ENCODE peak calls at places on chromosomes 5 and 9, in four cellular contexts. M is SK-N-SH, F is hepatocyte, Z is HCT116. C is an unnamed sample.
A peak's percentile ranks its signal among the peaks of the same experiment; 100 is the strongest.

GRCh38 chr5:33579163-33579562 is 138.4 kb downstream of the TARS1 start:
- DNase-seq in Z (no peak), F (no peak), M (no peak), C (no peak)

GRCh38 chr5:179906795-179907569 is 715 bp downstream of the TBC1D9B start:
- DNase-seq in Z (no peak), M (peak; percentile 79), F (peak; percentile 33), C (peak; percentile 63)

GRCh38 chr5:132444841-132445639 is 45.5 kb downstream of the IRF1 start:
- DNase-seq in M (no peak), F (no peak), Z (no peak), C (no peak)

GRCh38 chr5:67093259-67093658 is 103.3 kb downstream of the CD180 start:
- DNase-seq in M (no peak), Z (no peak), F (no peak), C (no peak)

GRCh38 chr9:135533093-135533492 is 11.9 kb downstream of the LCN1 start:
- DNase-seq in Z (no peak), F (no peak), M (no peak), C (no peak)

GRCh38 chr5:94397508-94397907 is 220.9 kb downstream of the KIAA0825 start:
- DNase-seq in Z (no peak), F (no peak), M (no peak), C (no peak)

GRCh38 chr5:30113542-30113941 is 1079.9 kb upstream of the CDH6 start:
- DNase-seq in M (no peak), F (no peak), Z (no peak), C (no peak)

GRCh38 chr5:150303660-150304411 is 1.1 kb upstream of the ARSI start:
- DNase-seq in F (peak; percentile 50), Z (no peak), M (no peak), C (peak; percentile 30)

GRCh38 chr5:37789991-37790390 is 49.9 kb downstream of the GDNF start:
- DNase-seq in M (no peak), F (no peak), Z (no peak), C (no peak)

GRCh38 chr9:81083062-81083461 is 606.3 kb downstream of the TLE1 start:
- DNase-seq in M (peak; percentile 3), F (peak; percentile 60), Z (no peak), C (peak; percentile 47)

GRCh38 chr9:114290561-114290986 is 32.3 kb upstream of the ORM1 start:
- DNase-seq in Z (no peak), F (no peak), M (no peak), C (no peak)

GRCh38 chr5:176562189-176562588 is 13.0 kb downstream of the CDHR2 start:
- DNase-seq in Z (no peak), F (no peak), M (no peak), C (no peak)

GRCh38 chr9:85212209-85212608 is 529.5 kb downstream of the AGTPBP1 start:
- DNase-seq in M (no peak), F (peak; percentile 24), Z (peak; percentile 46), C (no peak)

GRCh38 chr5:446864-447263 is 3.9 kb downstream of the EXOC3 start:
- DNase-seq in M (peak; percentile 58), Z (peak; percentile 24), F (peak; percentile 63), C (peak; percentile 76)

GRCh38 chr9:90805006-90805993 is 3.7 kb downstream of the SYK start:
- DNase-seq in Z (no peak), M (peak; percentile 22), F (no peak), C (no peak)

GRCh38 chr5:54458221-54458620 is 2.7 kb downstream of the HSPB3 start:
- DNase-seq in F (no peak), M (no peak), Z (no peak), C (no peak)

GRCh38 chr5:141958773-141959172 is 771 bp upstream of the PCDH12 start:
- DNase-seq in M (no peak), Z (no peak), F (no peak), C (no peak)

GRCh38 chr5:122313001-122313402 is 965 bp downstream of the SNCAIP start:
- DNase-seq in F (peak; percentile 18), Z (no peak), M (peak; percentile 9), C (peak; percentile 17)

GRCh38 chr5:154271936-154272514 is 81.5 kb downstream of the GALNT10 start:
- DNase-seq in F (no peak), M (no peak), Z (no peak), C (no peak)

GRCh38 chr9:33517373-33517772 is 6.7 kb upstream of the ANKRD18B start:
- DNase-seq in Z (no peak), M (peak; percentile 52), F (peak; percentile 55), C (peak; percentile 34)

GRCh38 chr9:15959663-15960062 is 406.8 kb downstream of the CCDC171 start:
- DNase-seq in F (no peak), M (no peak), Z (no peak), C (no peak)

GRCh38 chr9:95816716-95817115 is 58.8 kb upstream of the ERCC6L2 start:
- DNase-seq in F (no peak), M (no peak), Z (no peak), C (no peak)

GRCh38 chr5:39717186-39717897 is 292.6 kb upstream of the DAB2 start:
- DNase-seq in Z (no peak), M (no peak), F (no peak), C (no peak)

GRCh38 chr9:21974542-21975409 is 19.4 kb downstream of the CDKN2A start:
- DNase-seq in F (peak; percentile 50), Z (peak; percentile 29), M (peak; percentile 79), C (peak; percentile 93)

GRCh38 chr5:35228304-35228703 is 2.0 kb downstream of the PRLR start:
- DNase-seq in Z (no peak), M (no peak), F (no peak), C (no peak)

GRCh38 chr9:75890541-75891276 is at the start of gene PCSK5:
- DNase-seq in F (peak; percentile 97), M (peak; percentile 77), Z (peak; percentile 86), C (peak; percentile 96)

GRCh38 chr9:75889977-75890540 is 414 bp upstream of the PCSK5 start:
- DNase-seq in Z (no peak), M (peak; percentile 7), F (peak; percentile 65), C (peak; percentile 33)

GRCh38 chr9:75893096-75893495 is 2.6 kb downstream of the PCSK5 start:
- DNase-seq in M (no peak), F (no peak), Z (no peak), C (no peak)

GRCh38 chr9:75891277-75892167 is 1.0 kb downstream of the PCSK5 start:
- DNase-seq in Z (peak; percentile 12), F (peak; percentile 67), M (peak; percentile 32), C (peak; percentile 60)

DNA sequence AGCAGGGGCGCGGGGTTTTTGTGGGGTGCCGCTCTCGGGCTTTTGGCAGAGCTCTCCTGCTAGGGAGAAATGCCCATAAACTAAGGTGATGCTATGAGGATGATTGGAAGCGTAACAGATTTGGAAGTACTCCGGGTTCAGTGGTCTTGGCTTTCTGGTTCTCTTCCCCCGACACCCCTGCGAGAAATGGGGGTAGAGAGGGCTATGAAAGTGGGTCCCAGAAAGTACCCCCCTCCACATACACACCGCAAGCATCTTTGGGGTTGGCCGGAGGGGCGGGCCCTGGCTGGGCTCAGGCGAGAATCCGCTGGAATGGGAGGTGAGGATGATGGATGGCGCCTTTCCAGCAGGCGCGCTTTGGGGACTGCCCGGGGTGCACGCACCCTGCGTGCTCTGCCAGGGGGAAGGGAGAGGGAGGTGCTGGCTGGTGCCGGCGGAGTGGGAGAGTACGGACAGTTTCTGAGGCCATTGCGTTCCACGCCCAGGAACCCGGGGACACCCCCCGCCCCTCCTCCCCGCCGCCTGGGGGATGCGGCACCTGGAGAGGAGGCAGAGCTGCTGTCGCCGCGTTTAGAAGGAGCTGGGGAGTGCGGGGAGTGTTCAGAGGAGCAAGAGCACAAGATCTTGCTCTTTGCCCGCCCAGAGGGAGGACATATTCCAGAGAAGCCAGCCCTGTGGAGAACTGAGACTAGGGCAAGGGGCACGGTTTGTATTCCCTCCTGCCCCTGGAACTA is 1.9 kb downstream of the PCSK5 start:
- DNase-seq in Z (no peak), F (peak; percentile 76), M (peak; percentile 14), C (peak; percentile 68)
- TF ChIP-seq EZH2phosphoT487 in Z (no peak), F (no peak), M (no peak), C (no peak)

GRCh38 chr9:546797-547223 is 294.7 kb upstream of the DMRT1 start:
- DNase-seq in Z (no peak), M (no peak), F (peak; percentile 39), C (peak; percentile 67)
- H3K27ac ChIP-seq in Z (no peak overlapping the region), M (no peak overlapping the region), F (peak overlapping the region; percentile 26), C (no peak overlapping the region)

GRCh38 chr5:172377856-172378255 is 76.5 kb downstream of the SH3PXD2B start:
- DNase-seq in M (no peak), F (no peak), Z (no peak), C (no peak)

GRCh38 chr5:172383231-172383802 is 71.0 kb downstream of the SH3PXD2B start:
- DNase-seq in M (no peak), F (peak; percentile 70), Z (no peak), C (no peak)

GRCh38 chr5:172379481-172379880 is 74.8 kb downstream of the SH3PXD2B start:
- DNase-seq in F (no peak), Z (no peak), M (no peak), C (no peak)

GRCh38 chr5:172380261-172380991 is 73.9 kb downstream of the SH3PXD2B start:
- DNase-seq in M (no peak), F (no peak), Z (no peak), C (no peak)

GRCh38 chr5:172380992-172381643 is 73.2 kb downstream of the SH3PXD2B start:
- DNase-seq in Z (no peak), F (peak; percentile 71), M (peak; percentile 79), C (no peak)
- TF ChIP-seq EZH2phosphoT487 in Z (no peak), F (no peak), M (no peak), C (no peak)

GRCh38 chr5:95922798-95923197 is 38.9 kb downstream of the ELL2 start:
- DNase-seq in M (no peak), F (no peak), Z (no peak), C (no peak)

GRCh38 chr5:95925939-95926338 is 35.7 kb downstream of the ELL2 start:
- DNase-seq in M (no peak), Z (no peak), F (no peak), C (no peak)

GRCh38 chr5:95924720-95925119 is 36.9 kb downstream of the ELL2 start:
- DNase-seq in M (no peak), F (peak; percentile 68), Z (no peak), C (no peak)

GRCh38 chr5:95925345-95925744 is 36.3 kb downstream of the ELL2 start:
- DNase-seq in F (no peak), M (no peak), Z (no peak), C (no peak)

GRCh38 chr5:95923918-95924559 is 37.6 kb downstream of the ELL2 start:
- DNase-seq in M (no peak), F (no peak), Z (no peak), C (no peak)
- H3K27ac ChIP-seq in M (no peak overlapping the region), F (peak overlapping the region; percentile 62), Z (no peak overlapping the region), C (no peak overlapping the region)